ENCODE peak calls at places on chromosomes 3 and 15, in four cellular contexts. One of them, this sample, is unnamed.

GRCh38 chr3:62926494-62926893 is 51.3 kb upstream of the CADPS start:
- DNase-seq in HepG2: no peak
- DNase-seq in GM12878: no peak
- DNase-seq in A549: no peak
- DNase-seq in this sample: no peak

GRCh38 chr15:63263519-63263918 is 13.9 kb upstream of the APH1B start:
- DNase-seq in A549: no peak
- DNase-seq in GM12878: no peak
- DNase-seq in HepG2: peak
- DNase-seq in this sample: no peak

GRCh38 chr15:38750816-38751215 is 186.2 kb upstream of the RASGRP1 start:
- DNase-seq in A549: no peak
- DNase-seq in HepG2: no peak
- DNase-seq in GM12878: no peak
- DNase-seq in this sample: no peak

GRCh38 chr15:72916939-72917338 is 133.4 kb upstream of the ADPGK start:
- DNase-seq in HepG2: no peak
- DNase-seq in A549: no peak
- DNase-seq in GM12878: no peak
- DNase-seq in this sample: no peak

GRCh38 chr15:51288143-51289065 is 50.0 kb downstream of the CYP19A1 start:
- DNase-seq in A549: no peak
- DNase-seq in GM12878: no peak
- DNase-seq in HepG2: peak
- DNase-seq in this sample: no peak

GRCh38 chr3:178735032-178735674 is 198.9 kb downstream of the KCNMB2 start:
- DNase-seq in HepG2: no peak
- DNase-seq in A549: no peak
- DNase-seq in GM12878: no peak
- DNase-seq in this sample: no peak

GRCh38 chr3:8445861-8446260 is 55.8 kb upstream of the LMCD1 start:
- DNase-seq in A549: no peak
- DNase-seq in GM12878: no peak
- DNase-seq in HepG2: no peak
- DNase-seq in this sample: no peak

GRCh38 chr15:46089438-46090044 is 454.7 kb downstream of the SQOR start:
- DNase-seq in HepG2: no peak
- DNase-seq in GM12878: no peak
- DNase-seq in A549: no peak
- DNase-seq in this sample: no peak

GRCh38 chr3:29171583-29171990 is 109.3 kb upstream of the RBMS3 start:
- DNase-seq in HepG2: no peak
- DNase-seq in GM12878: no peak
- DNase-seq in A549: no peak
- DNase-seq in this sample: no peak

GRCh38 chr15:57496946-57497944 is 94.5 kb upstream of the MYZAP start:
- DNase-seq in GM12878: no peak
- DNase-seq in HepG2: peak
- DNase-seq in A549: no peak
- DNase-seq in this sample: no peak

GRCh38 chr3:69032137-69032536 is 18.7 kb upstream of the EOGT start:
- DNase-seq in GM12878: no peak
- DNase-seq in HepG2: no peak
- DNase-seq in A549: no peak
- DNase-seq in this sample: no peak

GRCh38 chr3:52385157-52385556 is 59.7 kb downstream of the SEMA3G start:
- DNase-seq in GM12878: no peak
- DNase-seq in HepG2: peak
- DNase-seq in A549: peak
- DNase-seq in this sample: peak

GRCh38 chr3:50529996-50530706 is 26.7 kb upstream of the CACNA2D2 start:
- DNase-seq in HepG2: no peak
- DNase-seq in GM12878: no peak
- DNase-seq in A549: no peak
- DNase-seq in this sample: no peak

GRCh38 chr15:56978898-56979662 is 60.6 kb downstream of the TCF12 start:
- DNase-seq in GM12878: no peak
- DNase-seq in A549: no peak
- DNase-seq in HepG2: no peak
- DNase-seq in this sample: no peak

GRCh38 chr3:30681276-30682211 is 75.1 kb downstream of the TGFBR2 start:
- DNase-seq in A549: no peak
- DNase-seq in GM12878: no peak
- DNase-seq in HepG2: no peak
- DNase-seq in this sample: no peak

GRCh38 chr3:16536996-16537395 is 23.5 kb upstream of the RFTN1 start:
- DNase-seq in GM12878: no peak
- DNase-seq in A549: no peak
- DNase-seq in HepG2: no peak
- DNase-seq in this sample: no peak

GRCh38 chr3:152267831-152268500 is 763 bp upstream of the MBNL1 start:
- DNase-seq in GM12878: no peak
- DNase-seq in A549: no peak
- DNase-seq in HepG2: no peak
- DNase-seq in this sample: no peak

GRCh38 chr3:47512416-47513124 is 942 bp downstream of the ELP6 start:
- DNase-seq in GM12878: no peak
- DNase-seq in HepG2: no peak
- DNase-seq in A549: no peak
- DNase-seq in this sample: peak

GRCh38 chr3:71031914-71032521 is 551.5 kb downstream of the FOXP1 start:
- DNase-seq in A549: no peak
- DNase-seq in GM12878: no peak
- DNase-seq in HepG2: no peak
- DNase-seq in this sample: no peak

GRCh38 chr3:18027161-18027939 is 284.9 kb upstream of the TBC1D5 start:
- DNase-seq in GM12878: no peak
- DNase-seq in A549: no peak
- DNase-seq in HepG2: no peak
- DNase-seq in this sample: no peak

GRCh38 chr15:59104602-59104911 is 389 bp upstream of the CCNB2 start:
- DNase-seq in GM12878: no peak
- DNase-seq in HepG2: no peak
- DNase-seq in A549: no peak
- DNase-seq in this sample: no peak

GRCh38 chr3:4843619-4844018 is 135.6 kb upstream of the BHLHE40 start:
- DNase-seq in GM12878: no peak
- DNase-seq in A549: no peak
- DNase-seq in HepG2: no peak
- DNase-seq in this sample: no peak

GRCh38 chr15:45179221-45179985 is 8.4 kb downstream of the SHF start:
- DNase-seq in A549: peak
- DNase-seq in GM12878: no peak
- DNase-seq in HepG2: peak
- DNase-seq in this sample: peak

DNA sequence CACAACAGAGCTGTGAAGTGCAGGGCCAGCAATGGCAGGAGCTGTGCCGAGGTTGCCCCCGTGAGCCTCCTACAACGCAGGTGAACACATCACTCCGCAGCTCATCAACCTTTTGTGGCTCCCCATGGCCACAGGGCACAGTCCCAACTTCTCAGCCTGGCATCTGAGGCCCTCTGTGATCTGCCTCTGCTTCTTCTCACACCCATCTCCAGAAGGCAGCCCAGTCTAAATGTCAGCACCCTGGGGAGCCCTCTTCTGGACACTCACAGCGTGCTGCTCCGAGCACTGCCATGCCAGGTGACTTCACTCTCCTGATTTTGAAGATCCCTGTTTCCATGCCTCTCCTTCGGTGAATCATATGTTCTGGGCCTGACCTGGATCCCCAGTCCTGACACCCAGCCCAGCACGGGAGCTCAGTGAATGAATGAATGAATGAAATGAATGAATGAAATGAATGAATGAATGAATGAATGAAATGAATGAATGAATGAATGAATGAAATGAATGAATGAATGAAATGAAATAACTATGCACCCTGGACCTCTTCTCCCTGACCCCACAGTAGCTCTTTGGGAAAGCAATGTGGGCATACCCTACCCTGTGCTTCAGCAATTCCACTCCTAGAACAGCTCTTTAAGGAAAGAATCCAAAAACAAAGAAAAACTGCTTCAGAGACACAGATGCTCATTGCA is 17.9 kb upstream of the SKIC8 start:
- DNase-seq in GM12878: no peak
- DNase-seq in A549: no peak
- DNase-seq in HepG2: no peak
- DNase-seq in this sample: peak
- TF ChIP-seq POLR2AphosphoS2 in GM12878: no peak
- TF ChIP-seq POLR2AphosphoS2 in A549: no peak
- TF ChIP-seq POLR2AphosphoS2 in HepG2: no peak
- TF ChIP-seq POLR2AphosphoS2 in this sample: no peak

GRCh38 chr3:128185630-128186447 is 32.6 kb downstream of the EEFSEC start:
- DNase-seq in HepG2: no peak
- DNase-seq in A549: no peak
- DNase-seq in GM12878: no peak
- DNase-seq in this sample: no peak

GRCh38 chr3:128188958-128189357 is 35.7 kb downstream of the EEFSEC start:
- DNase-seq in HepG2: no peak
- DNase-seq in A549: no peak
- DNase-seq in GM12878: no peak
- DNase-seq in this sample: no peak

GRCh38 chr3:128190501-128190900 is 37.2 kb downstream of the EEFSEC start:
- DNase-seq in HepG2: no peak
- DNase-seq in GM12878: no peak
- DNase-seq in A549: no peak
- DNase-seq in this sample: peak

GRCh38 chr3:128188326-128188725 is 35.0 kb downstream of the EEFSEC start:
- DNase-seq in HepG2: peak
- DNase-seq in A549: no peak
- DNase-seq in GM12878: no peak
- DNase-seq in this sample: no peak

DNA sequence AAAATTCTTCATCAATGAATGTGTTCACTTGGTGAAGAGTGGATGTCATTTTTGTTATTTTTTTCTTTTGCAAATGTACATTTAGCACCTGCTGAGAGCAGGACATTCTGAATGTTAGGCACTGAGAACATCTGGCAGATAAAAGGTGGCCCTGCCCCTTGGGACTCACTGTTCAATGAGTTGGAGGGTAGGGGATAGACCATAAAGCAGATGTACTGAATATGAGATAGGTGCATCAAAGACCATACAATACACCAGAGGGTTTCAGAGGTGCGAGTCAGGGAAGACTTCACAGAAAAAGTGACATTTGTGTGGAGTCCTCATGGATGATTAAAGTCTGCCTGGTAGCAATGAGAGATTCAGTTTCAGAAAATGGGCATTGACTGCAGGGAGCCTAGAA is 34.2 kb downstream of the EEFSEC start:
- DNase-seq in A549: no peak
- DNase-seq in HepG2: no peak
- DNase-seq in GM12878: no peak
- DNase-seq in this sample: no peak
- TF ChIP-seq POLR2AphosphoS2 in A549: no peak
- TF ChIP-seq POLR2AphosphoS2 in HepG2: no peak
- TF ChIP-seq POLR2AphosphoS2 in GM12878: no peak
- TF ChIP-seq POLR2AphosphoS2 in this sample: no peak

DNA sequence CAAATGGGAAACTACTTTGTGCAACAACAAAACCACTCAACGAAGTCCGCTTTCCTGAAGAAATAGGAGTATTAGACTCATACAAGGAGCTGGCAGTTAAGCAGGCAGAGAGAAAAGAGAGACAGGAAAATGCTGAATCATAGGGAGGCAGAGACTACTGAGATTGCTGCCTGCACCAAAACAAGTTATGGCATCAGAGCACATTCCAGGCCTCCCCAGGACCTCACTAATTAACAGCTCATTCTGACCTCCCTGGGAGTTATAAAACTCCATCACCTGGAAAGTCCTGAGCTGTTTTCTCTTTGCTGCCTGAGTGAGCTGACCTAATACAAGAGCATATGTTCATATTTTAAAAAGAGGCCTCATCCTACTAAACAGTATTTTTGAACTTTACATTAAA is 741.0 kb downstream of the MCTP2 start:
- DNase-seq in HepG2: no peak
- DNase-seq in A549: no peak
- DNase-seq in GM12878: no peak
- DNase-seq in this sample: no peak
- TF ChIP-seq POLR2AphosphoS2 in HepG2: no peak
- TF ChIP-seq POLR2AphosphoS2 in A549: no peak
- TF ChIP-seq POLR2AphosphoS2 in GM12878: no peak
- TF ChIP-seq POLR2AphosphoS2 in this sample: no peak

DNA sequence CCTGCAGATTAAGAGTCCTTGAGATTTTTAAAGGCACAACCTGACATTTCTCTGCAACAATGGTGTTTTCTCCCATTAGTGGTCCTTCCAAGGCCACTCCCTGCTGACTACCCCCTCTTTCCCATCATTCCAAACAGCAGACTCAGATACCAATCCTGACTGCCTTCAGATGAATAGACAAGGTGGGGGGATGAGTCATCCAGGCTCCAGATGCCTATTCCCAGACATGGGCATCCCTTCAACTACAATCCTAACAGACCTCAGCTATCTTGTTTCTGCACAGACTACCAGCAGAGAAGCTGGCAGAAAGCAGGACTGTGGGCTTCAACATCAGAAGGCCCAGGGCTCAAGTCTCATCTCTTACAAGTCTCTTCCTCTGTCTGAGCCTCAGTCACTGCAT is 2.2 kb downstream of the RBP1 start:
- DNase-seq in HepG2: peak
- DNase-seq in A549: no peak
- DNase-seq in GM12878: no peak
- DNase-seq in this sample: no peak
- TF ChIP-seq POLR2AphosphoS2 in HepG2: no peak
- TF ChIP-seq POLR2AphosphoS2 in A549: no peak
- TF ChIP-seq POLR2AphosphoS2 in GM12878: no peak
- TF ChIP-seq POLR2AphosphoS2 in this sample: no peak

DNA sequence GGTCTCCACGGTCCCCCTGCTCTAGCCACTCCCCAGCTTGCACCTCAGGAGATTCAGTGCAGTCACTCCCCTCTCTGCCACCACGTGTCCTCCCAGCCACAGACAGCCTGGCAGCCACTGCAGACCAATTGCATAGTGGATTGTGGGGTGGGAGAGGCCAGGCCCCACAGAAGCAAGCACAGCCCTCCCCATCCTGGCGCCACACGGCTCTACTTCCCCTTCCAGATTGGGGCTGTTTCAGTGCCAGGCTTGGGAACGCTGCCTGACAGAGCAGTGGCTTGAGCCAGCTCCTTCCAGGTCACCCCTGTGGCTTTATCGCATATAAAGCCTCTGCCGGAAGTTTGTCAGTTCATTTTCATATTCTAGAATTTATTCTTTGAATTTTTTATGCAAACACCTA is 90.7 kb downstream of the TMEM266 start:
- DNase-seq in HepG2: no peak
- DNase-seq in A549: no peak
- DNase-seq in GM12878: no peak
- DNase-seq in this sample: no peak
- TF ChIP-seq POLR2AphosphoS2 in HepG2: no peak
- TF ChIP-seq POLR2AphosphoS2 in A549: no peak
- TF ChIP-seq POLR2AphosphoS2 in GM12878: no peak
- TF ChIP-seq POLR2AphosphoS2 in this sample: no peak

This sample was measured in K562.